ENCODE peak calls at places on chromosomes 11 and 22, in five cellular contexts. X is PC-3, R is heart left ventricle, B is lung, Q is Panc1. H is an unnamed sample. For H3K4me1, the result is how much of the 10 kb centered on the place peaks cover.

GRCh38 chr11:10503217-10503616 is 37.8 kb downstream of the RNF141 start:
- ATAC-seq in X (no peak), R (peak), B (no peak), Q (no peak), H (no peak)

GRCh38 chr11:71282581-71283351 is 30.4 kb upstream of the SHANK2 start:
- ATAC-seq in X (no peak), R (no peak), B (no peak), Q (peak), H (no peak)

GRCh38 chr11:10693509-10694071 is at the start of gene IRAG1:
- ATAC-seq in X (no peak), R (peak), B (peak), Q (peak), H (peak)

GRCh38 chr11:45887587-45887986 is 2.1 kb downstream of the MAPK8IP1 start:
- ATAC-seq in X (no peak), R (no peak), B (no peak), Q (no peak), H (no peak)

GRCh38 chr11:64065712-64066111 is 30.0 kb downstream of the FLRT1 start:
- ATAC-seq in X (no peak), R (no peak), B (no peak), Q (no peak), H (no peak)

GRCh38 chr11:96337541-96338530 is 5.2 kb downstream of the MAML2 start:
- ATAC-seq in X (no peak), R (no peak), B (no peak), Q (no peak), H (no peak)

GRCh38 chr11:102304686-102305085 is 12.6 kb upstream of the BIRC3 start:
- ATAC-seq in X (no peak), R (no peak), B (no peak), Q (no peak), H (no peak)

GRCh38 chr11:44383246-44383645 is 73.3 kb upstream of the ALX4 start:
- ATAC-seq in X (no peak), R (no peak), B (no peak), Q (no peak), H (no peak)

GRCh38 chr11:32430586-32431357 is 4.6 kb downstream of the WT1 start:
- ATAC-seq in X (no peak), R (no peak), B (no peak), Q (no peak), H (no peak)

GRCh38 chr11:110374921-110375320 is 54.8 kb upstream of the FDX1 start:
- ATAC-seq in X (no peak), R (peak), B (no peak), Q (peak), H (no peak)

GRCh38 chr22:35578836-35579575 is 38.1 kb downstream of the MB start:
- ATAC-seq in X (no peak), R (peak), B (no peak), Q (no peak), H (no peak)

GRCh38 chr11:116513894-116514293 is 258.9 kb downstream of the BUD13 start:
- ATAC-seq in X (no peak), R (no peak), B (no peak), Q (peak), H (no peak)

GRCh38 chr11:82775736-82776346 is 42.2 kb upstream of the FAM181B start:
- ATAC-seq in X (peak), R (no peak), B (peak), Q (peak), H (no peak)

GRCh38 chr11:3127706-3128355 is 37.3 kb downstream of the OSBPL5 start:
- ATAC-seq in X (no peak), R (no peak), B (no peak), Q (no peak), H (peak)

GRCh38 chr11:133269272-133269671 is 263.0 kb downstream of the OPCML start:
- ATAC-seq in X (no peak), R (no peak), B (no peak), Q (no peak), H (no peak)

GRCh38 chr11:15893080-15893492 is 463.3 kb downstream of the SOX6 start:
- ATAC-seq in X (no peak), R (no peak), B (no peak), Q (no peak), H (peak)

GRCh38 chr11:119371778-119372182 is 9.7 kb downstream of the USP2 start:
- ATAC-seq in X (peak), R (peak), B (no peak), Q (peak), H (no peak)

GRCh38 chr22:47125603-47126002 is 363.2 kb downstream of the TBC1D22A start:
- ATAC-seq in X (no peak), R (no peak), B (no peak), Q (peak), H (no peak)

GRCh38 chr11:69468911-69469885 is 12.3 kb upstream of the LINC01488 start:
- ATAC-seq in X (no peak), R (no peak), B (no peak), Q (no peak), H (no peak)

GRCh38 chr22:25692965-25693565 is 48.9 kb upstream of the MYO18B start:
- ATAC-seq in X (no peak), R (no peak), B (no peak), Q (no peak), H (no peak)

GRCh38 chr11:692824-693414 is 2.1 kb downstream of the DEAF1 start:
- ATAC-seq in X (no peak), R (no peak), B (no peak), Q (no peak), H (no peak)

GRCh38 chr11:693887-694562 is 997 bp downstream of the DEAF1 start:
- ATAC-seq in X (no peak), R (no peak), B (no peak), Q (no peak), H (no peak)

GRCh38 chr11:693415-693831 is 1.6 kb downstream of the DEAF1 start:
- ATAC-seq in X (no peak), R (no peak), B (no peak), Q (no peak), H (no peak)

GRCh38 chr11:690738-691633 is 4.0 kb downstream of the DEAF1 start:
- ATAC-seq in X (no peak), R (no peak), B (no peak), Q (no peak), H (no peak)

GRCh38 chr11:691710-692590 is 3.1 kb downstream of the DEAF1 start:
- ATAC-seq in X (no peak), R (no peak), B (no peak), Q (no peak), H (no peak)
- H3K4me1 ChIP-seq in X (under half), R (under half), B (under half), Q (under half), H (under half)

GRCh38 chr11:65785329-65786007 is 1.4 kb upstream of the OVOL1 start:
- ATAC-seq in X (no peak), R (no peak), B (no peak), Q (no peak), H (no peak)
- H3K4me3 ChIP-seq in X (no peak), R (no peak), B (no peak), Q (no peak), H (no peak)

GRCh38 chr11:94751806-94752205 is 16.4 kb upstream of the AMOTL1 start:
- ATAC-seq in X (no peak), R (no peak), B (no peak), Q (no peak), H (no peak)

GRCh38 chr11:94750319-94751215 is 17.6 kb upstream of the AMOTL1 start:
- ATAC-seq in X (peak), R (peak), B (no peak), Q (no peak), H (peak)

GRCh38 chr11:94749367-94749766 is 18.8 kb upstream of the AMOTL1 start:
- ATAC-seq in X (peak), R (no peak), B (no peak), Q (no peak), H (no peak)

GRCh38 chr11:94753630-94754029 is 14.5 kb upstream of the AMOTL1 start:
- ATAC-seq in X (no peak), R (no peak), B (no peak), Q (no peak), H (no peak)

GRCh38 chr11:94751216-94751612 is 16.9 kb upstream of the AMOTL1 start:
- ATAC-seq in X (no peak), R (no peak), B (no peak), Q (no peak), H (peak)
- H3K4me1 ChIP-seq in X (half or more), R (under half), B (under half), Q (under half), H (under half)

GRCh38 chr11:111938687-111939160 is 1.6 kb downstream of the DIXDC1 start:
- ATAC-seq in X (peak), R (peak), B (no peak), Q (peak), H (peak)

GRCh38 chr11:111941963-111942362 is 4.8 kb downstream of the DIXDC1 start:
- ATAC-seq in X (no peak), R (peak), B (no peak), Q (no peak), H (no peak)

GRCh38 chr11:111937859-111938258 is 716 bp downstream of the DIXDC1 start:
- ATAC-seq in X (peak), R (no peak), B (no peak), Q (peak), H (no peak)

GRCh38 chr11:111937461-111937769 is 272 bp downstream of the DIXDC1 start:
- ATAC-seq in X (peak), R (no peak), B (peak), Q (peak), H (no peak)

GRCh38 chr11:111939836-111940604 is 2.9 kb downstream of the DIXDC1 start:
- ATAC-seq in X (no peak), R (no peak), B (no peak), Q (no peak), H (no peak)
- H3K4me3 ChIP-seq in X (no peak), R (no peak), B (no peak), Q (no peak), H (no peak)

DNA sequence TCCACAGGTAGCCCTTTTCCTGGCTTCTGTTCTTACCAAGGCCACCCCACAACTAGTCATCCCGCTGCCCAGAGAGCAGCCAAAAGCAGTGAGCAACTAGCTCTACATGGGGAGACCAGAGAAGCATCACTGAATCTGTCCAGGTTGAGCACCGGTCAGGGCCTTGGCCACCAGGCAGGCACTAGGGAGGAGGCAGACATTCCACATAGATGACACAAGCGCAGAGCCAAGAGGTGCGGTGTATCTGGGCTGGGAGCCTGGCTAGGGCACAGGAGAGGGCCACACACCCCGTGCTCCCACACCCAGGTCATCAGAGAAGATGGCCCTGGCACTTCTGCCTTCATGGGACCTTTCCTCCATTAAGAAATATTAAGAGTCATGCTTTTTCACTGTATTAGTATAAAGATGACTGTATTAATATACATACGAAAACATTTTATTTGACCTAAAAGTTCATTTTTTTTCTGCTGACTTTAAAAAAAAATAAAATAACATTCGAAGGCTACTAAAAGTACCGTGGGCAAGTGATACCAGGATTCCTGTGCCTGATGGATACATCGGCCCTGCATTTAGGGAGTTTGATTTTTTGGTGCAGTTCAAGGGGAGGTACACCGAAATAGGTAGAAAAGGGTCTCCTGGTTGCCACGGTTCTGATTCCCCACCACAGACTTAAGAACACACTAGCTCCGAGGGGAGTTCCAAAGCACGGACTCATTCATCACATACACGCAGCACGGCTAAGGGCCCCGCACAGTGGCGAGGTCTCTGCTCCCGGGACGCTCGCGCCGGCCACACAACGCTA is 1.2 kb downstream of the DGCR2 start:
- ATAC-seq in X (peak), R (peak), B (no peak), Q (peak), H (no peak)
- H3K4me1 ChIP-seq in X (under half), R (half or more), B (under half), Q (under half), H (under half)

GRCh38 chr22:17140022-17140421 is 18.9 kb upstream of the TMEM121B start:
- ATAC-seq in X (no peak), R (peak), B (no peak), Q (no peak), H (no peak)

GRCh38 chr22:17137226-17137625 is 16.1 kb upstream of the TMEM121B start:
- ATAC-seq in X (no peak), R (no peak), B (no peak), Q (no peak), H (no peak)

GRCh38 chr22:17140826-17141771 is 18.0 kb downstream of the HDHD5 start:
- ATAC-seq in X (no peak), R (peak), B (no peak), Q (no peak), H (no peak)

GRCh38 chr22:17137861-17138425 is 16.8 kb upstream of the TMEM121B start:
- ATAC-seq in X (no peak), R (no peak), B (no peak), Q (no peak), H (no peak)

DNA sequence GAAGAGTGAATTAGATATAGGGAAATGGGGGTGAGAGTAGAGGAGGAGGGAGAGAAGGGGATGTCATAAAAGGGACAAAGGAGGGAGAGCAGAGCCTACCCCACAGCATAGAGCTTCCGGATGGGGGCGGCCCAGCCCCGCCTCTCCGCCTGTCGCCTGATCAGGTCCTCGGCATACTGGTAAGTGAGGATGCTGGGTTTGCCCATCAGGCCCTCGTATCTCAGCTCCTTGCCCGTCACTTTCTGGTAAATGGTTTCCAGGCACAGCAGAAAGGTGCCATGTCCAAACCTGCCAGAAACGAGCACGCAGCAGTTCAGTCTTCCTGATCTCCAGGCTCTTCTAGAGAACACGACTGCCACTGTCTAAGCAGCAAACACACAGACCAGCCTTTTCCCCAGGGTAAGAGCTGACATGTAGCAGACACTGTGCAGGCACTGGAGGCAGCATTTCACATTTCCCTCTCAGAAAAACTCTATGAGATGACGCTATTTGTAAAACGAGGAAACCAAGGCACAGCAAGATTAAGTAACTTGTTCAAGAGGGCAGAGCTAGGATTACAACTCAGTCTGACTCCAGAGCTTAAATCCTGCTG is 17.4 kb upstream of the TMEM121B start:
- ATAC-seq in X (no peak), R (no peak), B (no peak), Q (no peak), H (no peak)
- H3K4me3 ChIP-seq in X (no peak), R (no peak), B (no peak), Q (no peak), H (no peak)

GRCh38 chr11:128516886-128517285 is 70.5 kb downstream of the ETS1 start:
- ATAC-seq in X (no peak), R (no peak), B (no peak), Q (no peak), H (no peak)
- H3K4me1 ChIP-seq in X (half or more), R (half or more), B (under half), Q (half or more), H (under half)

GRCh38 chr11:57656936-57657289 is 649 bp upstream of the CLP1 start:
- ATAC-seq in X (peak), R (no peak), B (no peak), Q (peak), H (no peak)
- H3K4me3 ChIP-seq in X (peak), R (peak), B (peak), Q (peak), H (peak)

DNA sequence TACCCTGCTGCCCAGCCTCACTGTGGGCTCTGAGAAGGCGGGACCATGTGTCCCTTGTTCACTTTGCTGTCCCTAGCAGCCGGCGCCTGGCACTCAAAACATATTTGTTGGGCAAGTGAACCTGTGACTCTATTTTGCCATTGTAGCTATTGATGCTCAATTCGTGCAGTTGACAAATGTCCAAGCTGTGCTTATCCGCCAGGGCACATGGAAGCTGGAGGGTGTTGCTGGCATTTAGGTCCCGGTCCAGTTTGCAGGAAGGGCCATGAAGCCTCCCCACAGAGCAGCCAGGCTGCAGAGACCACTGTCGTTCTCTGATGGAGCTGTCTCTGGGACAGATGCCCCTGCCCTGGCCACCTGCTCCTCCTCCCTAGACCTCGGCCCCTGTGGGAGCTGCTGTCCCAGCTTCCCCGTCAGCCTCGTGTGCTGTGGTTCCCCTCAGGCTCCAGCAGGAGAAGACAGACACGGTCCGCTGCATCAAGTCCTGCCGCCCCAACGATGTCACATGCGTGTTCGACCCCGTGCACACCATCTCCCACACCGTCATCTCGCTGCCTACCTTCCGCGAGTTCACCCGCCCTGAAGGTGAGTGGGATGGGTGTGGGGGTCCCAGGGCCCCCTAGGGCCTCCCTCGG is 71.5 kb downstream of the FBLN1 start:
- ATAC-seq in X (no peak), R (no peak), B (no peak), Q (no peak), H (no peak)
- H3K4me1 ChIP-seq in X (under half), R (under half), B (under half), Q (under half), H (under half)

DNA sequence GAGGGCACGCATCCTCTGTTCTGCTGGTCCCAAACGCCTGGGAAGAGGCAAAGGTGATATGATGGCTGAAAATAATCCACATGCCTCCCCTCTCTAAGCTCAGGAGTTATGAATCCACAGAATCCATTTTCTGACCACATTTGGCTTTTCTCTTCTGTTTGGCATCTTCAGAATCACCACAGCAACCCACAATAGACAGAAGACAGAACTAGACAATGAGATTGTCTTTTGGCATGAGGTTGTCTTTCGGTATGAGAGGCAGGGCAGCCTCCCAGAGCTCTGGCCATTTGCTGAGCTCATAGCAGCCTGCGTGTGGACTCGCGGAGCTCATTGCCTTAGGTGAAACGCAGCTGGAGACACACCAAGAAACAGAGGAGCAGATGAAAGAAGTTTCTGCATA is 867.9 kb downstream of the NTM start:
- ATAC-seq in X (no peak), R (no peak), B (no peak), Q (no peak), H (no peak)
- H3K4me3 ChIP-seq in X (no peak), R (no peak), B (no peak), Q (no peak), H (no peak)

H was measured in gastroesophageal sphincter.